ENCODE peak calls at places on chromosomes 6 and 20, in six cellular contexts. One of them, this sample, is unnamed.

GRCh38 chr20:14055127-14055742 is 59.9 kb downstream of the MACROD2 start:
- DNase-seq in IMR-90: peak
- DNase-seq in NCI-H774: peak
- DNase-seq in GM13977: peak
- DNase-seq in left kidney: peak
- DNase-seq in stimulated activated naive CD8-positive, alpha-beta T cell treated with anti-CD3 and anti-CD28 coated beads, Interleukin-15, Interleukin-2, amounts not matched to agents 100 U/mL and 50 U/mL, for 24 hours: peak
- DNase-seq in this sample: no peak

GRCh38 chr20:11919046-11919445 is 1.4 kb downstream of the BTBD3 start:
- DNase-seq in NCI-H774: peak
- DNase-seq in GM13977: no peak
- DNase-seq in left kidney: peak
- DNase-seq in stimulated activated naive CD8-positive, alpha-beta T cell treated with anti-CD3 and anti-CD28 coated beads, Interleukin-15, Interleukin-2, amounts not matched to agents 100 U/mL and 50 U/mL, for 24 hours: no peak
- DNase-seq in IMR-90: peak
- DNase-seq in this sample: no peak

GRCh38 chr6:163900570-163900969 is 486.1 kb downstream of the QKI start:
- DNase-seq in NCI-H774: no peak
- DNase-seq in stimulated activated naive CD8-positive, alpha-beta T cell treated with anti-CD3 and anti-CD28 coated beads, Interleukin-15, Interleukin-2, amounts not matched to agents 100 U/mL and 50 U/mL, for 24 hours: no peak
- DNase-seq in GM13977: no peak
- DNase-seq in left kidney: peak
- DNase-seq in IMR-90: peak
- DNase-seq in this sample: no peak

GRCh38 chr6:107604549-107604948 is 114.6 kb downstream of the SOBP start:
- DNase-seq in stimulated activated naive CD8-positive, alpha-beta T cell treated with anti-CD3 and anti-CD28 coated beads, Interleukin-15, Interleukin-2, amounts not matched to agents 100 U/mL and 50 U/mL, for 24 hours: no peak
- DNase-seq in left kidney: no peak
- DNase-seq in IMR-90: no peak
- DNase-seq in GM13977: no peak
- DNase-seq in NCI-H774: no peak
- DNase-seq in this sample: no peak

GRCh38 chr6:26205161-26205624 is 118.0 kb downstream of the HFE start:
- DNase-seq in IMR-90: peak
- DNase-seq in GM13977: peak
- DNase-seq in NCI-H774: peak
- DNase-seq in stimulated activated naive CD8-positive, alpha-beta T cell treated with anti-CD3 and anti-CD28 coated beads, Interleukin-15, Interleukin-2, amounts not matched to agents 100 U/mL and 50 U/mL, for 24 hours: peak
- DNase-seq in left kidney: peak
- DNase-seq in this sample: peak

GRCh38 chr6:79694156-79694555 is 63.0 kb downstream of the SH3BGRL2 start:
- DNase-seq in IMR-90: no peak
- DNase-seq in left kidney: no peak
- DNase-seq in stimulated activated naive CD8-positive, alpha-beta T cell treated with anti-CD3 and anti-CD28 coated beads, Interleukin-15, Interleukin-2, amounts not matched to agents 100 U/mL and 50 U/mL, for 24 hours: no peak
- DNase-seq in GM13977: no peak
- DNase-seq in NCI-H774: no peak
- DNase-seq in this sample: no peak

GRCh38 chr6:16276991-16277981 is 38.9 kb downstream of the GMPR start:
- DNase-seq in NCI-H774: no peak
- DNase-seq in IMR-90: peak
- DNase-seq in GM13977: no peak
- DNase-seq in left kidney: peak
- DNase-seq in stimulated activated naive CD8-positive, alpha-beta T cell treated with anti-CD3 and anti-CD28 coated beads, Interleukin-15, Interleukin-2, amounts not matched to agents 100 U/mL and 50 U/mL, for 24 hours: peak
- DNase-seq in this sample: no peak

GRCh38 chr20:18056174-18057105 is 1.3 kb downstream of the OVOL2 start:
- DNase-seq in IMR-90: no peak
- DNase-seq in NCI-H774: peak
- DNase-seq in left kidney: peak
- DNase-seq in stimulated activated naive CD8-positive, alpha-beta T cell treated with anti-CD3 and anti-CD28 coated beads, Interleukin-15, Interleukin-2, amounts not matched to agents 100 U/mL and 50 U/mL, for 24 hours: peak
- DNase-seq in GM13977: peak
- DNase-seq in this sample: no peak

GRCh38 chr6:111087106-111087835 is at the start of gene SLC16A10:
- DNase-seq in left kidney: peak
- DNase-seq in GM13977: peak
- DNase-seq in stimulated activated naive CD8-positive, alpha-beta T cell treated with anti-CD3 and anti-CD28 coated beads, Interleukin-15, Interleukin-2, amounts not matched to agents 100 U/mL and 50 U/mL, for 24 hours: peak
- DNase-seq in NCI-H774: peak
- DNase-seq in IMR-90: no peak
- DNase-seq in this sample: peak

GRCh38 chr6:30814137-30815084 is 69.9 kb upstream of the DDR1 start:
- DNase-seq in IMR-90: peak
- DNase-seq in NCI-H774: no peak
- DNase-seq in left kidney: no peak
- DNase-seq in GM13977: no peak
- DNase-seq in stimulated activated naive CD8-positive, alpha-beta T cell treated with anti-CD3 and anti-CD28 coated beads, Interleukin-15, Interleukin-2, amounts not matched to agents 100 U/mL and 50 U/mL, for 24 hours: peak
- DNase-seq in this sample: no peak

GRCh38 chr6:169145476-169145875 is 108.2 kb downstream of the THBS2 start:
- DNase-seq in stimulated activated naive CD8-positive, alpha-beta T cell treated with anti-CD3 and anti-CD28 coated beads, Interleukin-15, Interleukin-2, amounts not matched to agents 100 U/mL and 50 U/mL, for 24 hours: no peak
- DNase-seq in left kidney: no peak
- DNase-seq in GM13977: no peak
- DNase-seq in IMR-90: peak
- DNase-seq in NCI-H774: no peak
- DNase-seq in this sample: no peak

GRCh38 chr6:150685860-150686259 is 86.2 kb downstream of the PLEKHG1 start:
- DNase-seq in left kidney: peak
- DNase-seq in GM13977: peak
- DNase-seq in IMR-90: peak
- DNase-seq in stimulated activated naive CD8-positive, alpha-beta T cell treated with anti-CD3 and anti-CD28 coated beads, Interleukin-15, Interleukin-2, amounts not matched to agents 100 U/mL and 50 U/mL, for 24 hours: peak
- DNase-seq in NCI-H774: no peak
- DNase-seq in this sample: peak

GRCh38 chr6:2565499-2565898 is 185.2 kb downstream of the MYLK4 start:
- DNase-seq in NCI-H774: no peak
- DNase-seq in IMR-90: no peak
- DNase-seq in left kidney: no peak
- DNase-seq in GM13977: no peak
- DNase-seq in stimulated activated naive CD8-positive, alpha-beta T cell treated with anti-CD3 and anti-CD28 coated beads, Interleukin-15, Interleukin-2, amounts not matched to agents 100 U/mL and 50 U/mL, for 24 hours: no peak
- DNase-seq in this sample: no peak

GRCh38 chr6:42339991-42340401 is 111.7 kb downstream of the TRERF1 start:
- DNase-seq in GM13977: peak
- DNase-seq in stimulated activated naive CD8-positive, alpha-beta T cell treated with anti-CD3 and anti-CD28 coated beads, Interleukin-15, Interleukin-2, amounts not matched to agents 100 U/mL and 50 U/mL, for 24 hours: peak
- DNase-seq in NCI-H774: no peak
- DNase-seq in IMR-90: peak
- DNase-seq in left kidney: no peak
- DNase-seq in this sample: peak

GRCh38 chr6:143286280-143286795 is 164.2 kb downstream of the ADAT2 start:
- DNase-seq in IMR-90: peak
- DNase-seq in GM13977: no peak
- DNase-seq in left kidney: no peak
- DNase-seq in NCI-H774: no peak
- DNase-seq in stimulated activated naive CD8-positive, alpha-beta T cell treated with anti-CD3 and anti-CD28 coated beads, Interleukin-15, Interleukin-2, amounts not matched to agents 100 U/mL and 50 U/mL, for 24 hours: no peak
- DNase-seq in this sample: no peak

GRCh38 chr6:394641-395289 is 3.2 kb downstream of the IRF4 start:
- DNase-seq in stimulated activated naive CD8-positive, alpha-beta T cell treated with anti-CD3 and anti-CD28 coated beads, Interleukin-15, Interleukin-2, amounts not matched to agents 100 U/mL and 50 U/mL, for 24 hours: no peak
- DNase-seq in GM13977: no peak
- DNase-seq in IMR-90: no peak
- DNase-seq in left kidney: no peak
- DNase-seq in NCI-H774: no peak
- DNase-seq in this sample: no peak

GRCh38 chr6:15364401-15365037 is 118.7 kb downstream of the JARID2 start:
- DNase-seq in GM13977: no peak
- DNase-seq in IMR-90: no peak
- DNase-seq in stimulated activated naive CD8-positive, alpha-beta T cell treated with anti-CD3 and anti-CD28 coated beads, Interleukin-15, Interleukin-2, amounts not matched to agents 100 U/mL and 50 U/mL, for 24 hours: no peak
- DNase-seq in NCI-H774: no peak
- DNase-seq in left kidney: no peak
- DNase-seq in this sample: no peak

GRCh38 chr6:73969982-73970960 is 274.3 kb downstream of the CD109 start:
- DNase-seq in GM13977: peak
- DNase-seq in NCI-H774: peak
- DNase-seq in IMR-90: peak
- DNase-seq in left kidney: peak
- DNase-seq in stimulated activated naive CD8-positive, alpha-beta T cell treated with anti-CD3 and anti-CD28 coated beads, Interleukin-15, Interleukin-2, amounts not matched to agents 100 U/mL and 50 U/mL, for 24 hours: no peak
- DNase-seq in this sample: no peak

GRCh38 chr20:25000268-25000801 is 7.8 kb upstream of the APMAP start:
- DNase-seq in IMR-90: peak
- DNase-seq in GM13977: no peak
- DNase-seq in stimulated activated naive CD8-positive, alpha-beta T cell treated with anti-CD3 and anti-CD28 coated beads, Interleukin-15, Interleukin-2, amounts not matched to agents 100 U/mL and 50 U/mL, for 24 hours: no peak
- DNase-seq in left kidney: no peak
- DNase-seq in NCI-H774: peak
- DNase-seq in this sample: no peak

GRCh38 chr6:113809818-113810217 is 47.3 kb upstream of the MARCKS start:
- DNase-seq in GM13977: peak
- DNase-seq in left kidney: no peak
- DNase-seq in IMR-90: no peak
- DNase-seq in stimulated activated naive CD8-positive, alpha-beta T cell treated with anti-CD3 and anti-CD28 coated beads, Interleukin-15, Interleukin-2, amounts not matched to agents 100 U/mL and 50 U/mL, for 24 hours: no peak
- DNase-seq in NCI-H774: no peak
- DNase-seq in this sample: no peak

GRCh38 chr6:53465732-53466131 is 79.2 kb downstream of the GCLC start:
- DNase-seq in NCI-H774: no peak
- DNase-seq in GM13977: no peak
- DNase-seq in stimulated activated naive CD8-positive, alpha-beta T cell treated with anti-CD3 and anti-CD28 coated beads, Interleukin-15, Interleukin-2, amounts not matched to agents 100 U/mL and 50 U/mL, for 24 hours: no peak
- DNase-seq in left kidney: no peak
- DNase-seq in IMR-90: peak
- DNase-seq in this sample: no peak

GRCh38 chr20:22717466-22717865 is 133.1 kb upstream of the FOXA2 start:
- DNase-seq in NCI-H774: no peak
- DNase-seq in GM13977: no peak
- DNase-seq in IMR-90: no peak
- DNase-seq in left kidney: no peak
- DNase-seq in stimulated activated naive CD8-positive, alpha-beta T cell treated with anti-CD3 and anti-CD28 coated beads, Interleukin-15, Interleukin-2, amounts not matched to agents 100 U/mL and 50 U/mL, for 24 hours: no peak
- DNase-seq in this sample: no peak

GRCh38 chr6:52603000-52603795 is 26.3 kb upstream of the TRAM2 start:
- DNase-seq in GM13977: no peak
- DNase-seq in stimulated activated naive CD8-positive, alpha-beta T cell treated with anti-CD3 and anti-CD28 coated beads, Interleukin-15, Interleukin-2, amounts not matched to agents 100 U/mL and 50 U/mL, for 24 hours: no peak
- DNase-seq in left kidney: peak
- DNase-seq in IMR-90: peak
- DNase-seq in NCI-H774: no peak
- DNase-seq in this sample: no peak

GRCh38 chr20:44736170-44737021 is 9.3 kb upstream of the KCNK15 start:
- DNase-seq in GM13977: no peak
- DNase-seq in NCI-H774: no peak
- DNase-seq in left kidney: peak
- DNase-seq in stimulated activated naive CD8-positive, alpha-beta T cell treated with anti-CD3 and anti-CD28 coated beads, Interleukin-15, Interleukin-2, amounts not matched to agents 100 U/mL and 50 U/mL, for 24 hours: peak
- DNase-seq in IMR-90: peak
- DNase-seq in this sample: no peak

GRCh38 chr6:43096451-43097097 is 20.5 kb downstream of the PTK7 start:
- DNase-seq in stimulated activated naive CD8-positive, alpha-beta T cell treated with anti-CD3 and anti-CD28 coated beads, Interleukin-15, Interleukin-2, amounts not matched to agents 100 U/mL and 50 U/mL, for 24 hours: no peak
- DNase-seq in IMR-90: peak
- DNase-seq in NCI-H774: no peak
- DNase-seq in GM13977: no peak
- DNase-seq in left kidney: peak
- DNase-seq in this sample: no peak

GRCh38 chr6:139742671-139743070 is 368.2 kb upstream of the CITED2 start:
- DNase-seq in IMR-90: no peak
- DNase-seq in left kidney: peak
- DNase-seq in stimulated activated naive CD8-positive, alpha-beta T cell treated with anti-CD3 and anti-CD28 coated beads, Interleukin-15, Interleukin-2, amounts not matched to agents 100 U/mL and 50 U/mL, for 24 hours: no peak
- DNase-seq in NCI-H774: no peak
- DNase-seq in GM13977: no peak
- DNase-seq in this sample: no peak

GRCh38 chr6:110786271-110786670 is 29.0 kb downstream of the CDK19 start:
- DNase-seq in left kidney: no peak
- DNase-seq in IMR-90: no peak
- DNase-seq in stimulated activated naive CD8-positive, alpha-beta T cell treated with anti-CD3 and anti-CD28 coated beads, Interleukin-15, Interleukin-2, amounts not matched to agents 100 U/mL and 50 U/mL, for 24 hours: no peak
- DNase-seq in NCI-H774: no peak
- DNase-seq in GM13977: no peak
- DNase-seq in this sample: no peak

GRCh38 chr6:153435787-153436186 is 304.7 kb upstream of the RGS17 start:
- DNase-seq in stimulated activated naive CD8-positive, alpha-beta T cell treated with anti-CD3 and anti-CD28 coated beads, Interleukin-15, Interleukin-2, amounts not matched to agents 100 U/mL and 50 U/mL, for 24 hours: no peak
- DNase-seq in left kidney: no peak
- DNase-seq in GM13977: no peak
- DNase-seq in IMR-90: no peak
- DNase-seq in NCI-H774: no peak
- DNase-seq in this sample: no peak

GRCh38 chr20:44967207-44967807 is 995 bp downstream of the STK4 start:
- DNase-seq in stimulated activated naive CD8-positive, alpha-beta T cell treated with anti-CD3 and anti-CD28 coated beads, Interleukin-15, Interleukin-2, amounts not matched to agents 100 U/mL and 50 U/mL, for 24 hours: no peak
- DNase-seq in left kidney: no peak
- DNase-seq in GM13977: no peak
- DNase-seq in NCI-H774: no peak
- DNase-seq in IMR-90: no peak
- DNase-seq in this sample: peak

GRCh38 chr6:124131779-124132178 is 328.1 kb downstream of the NKAIN2 start:
- DNase-seq in NCI-H774: no peak
- DNase-seq in left kidney: no peak
- DNase-seq in GM13977: no peak
- DNase-seq in IMR-90: no peak
- DNase-seq in stimulated activated naive CD8-positive, alpha-beta T cell treated with anti-CD3 and anti-CD28 coated beads, Interleukin-15, Interleukin-2, amounts not matched to agents 100 U/mL and 50 U/mL, for 24 hours: no peak
- DNase-seq in this sample: no peak

GRCh38 chr20:13563854-13564253 is 74.9 kb downstream of the TASP1 start:
- DNase-seq in IMR-90: no peak
- DNase-seq in stimulated activated naive CD8-positive, alpha-beta T cell treated with anti-CD3 and anti-CD28 coated beads, Interleukin-15, Interleukin-2, amounts not matched to agents 100 U/mL and 50 U/mL, for 24 hours: no peak
- DNase-seq in left kidney: no peak
- DNase-seq in NCI-H774: no peak
- DNase-seq in GM13977: no peak
- DNase-seq in this sample: no peak

GRCh38 chr20:57479196-57479595 is 45.7 kb downstream of the CTCFL start:
- DNase-seq in GM13977: no peak
- DNase-seq in left kidney: no peak
- DNase-seq in IMR-90: no peak
- DNase-seq in NCI-H774: no peak
- DNase-seq in stimulated activated naive CD8-positive, alpha-beta T cell treated with anti-CD3 and anti-CD28 coated beads, Interleukin-15, Interleukin-2, amounts not matched to agents 100 U/mL and 50 U/mL, for 24 hours: no peak
- DNase-seq in this sample: no peak

GRCh38 chr6:139701695-139702094 is 327.2 kb upstream of the CITED2 start:
- DNase-seq in NCI-H774: no peak
- DNase-seq in GM13977: no peak
- DNase-seq in stimulated activated naive CD8-positive, alpha-beta T cell treated with anti-CD3 and anti-CD28 coated beads, Interleukin-15, Interleukin-2, amounts not matched to agents 100 U/mL and 50 U/mL, for 24 hours: no peak
- DNase-seq in left kidney: no peak
- DNase-seq in IMR-90: no peak
- DNase-seq in this sample: no peak

GRCh38 chr6:7239590-7239948 is 73.4 kb downstream of the SSR1 start:
- DNase-seq in IMR-90: no peak
- DNase-seq in stimulated activated naive CD8-positive, alpha-beta T cell treated with anti-CD3 and anti-CD28 coated beads, Interleukin-15, Interleukin-2, amounts not matched to agents 100 U/mL and 50 U/mL, for 24 hours: no peak
- DNase-seq in GM13977: no peak
- DNase-seq in left kidney: no peak
- DNase-seq in NCI-H774: no peak
- DNase-seq in this sample: no peak